ENCODE peak calls at places on chromosomes 13 and 19, in six cellular contexts. One of them, this sample, is unnamed.
A peak's percentile ranks its signal among the peaks of the same experiment; 100 is the strongest.

GRCh38 chr13:28819046-28819747 is 942 bp upstream of the MTUS2 start:
- DNase-seq in A549: peak; percentile 27
- DNase-seq in HCT116: no peak
- DNase-seq in H1: peak; percentile 76
- DNase-seq in endothelial cell of umbilical vein: peak; percentile 14
- DNase-seq in GM12878: no peak
- DNase-seq in this sample: peak; percentile 39

GRCh38 chr13:30375436-30375835 is 46.9 kb upstream of the UBE2L5 start:
- DNase-seq in H1: no peak
- DNase-seq in endothelial cell of umbilical vein: no peak
- DNase-seq in A549: no peak
- DNase-seq in GM12878: no peak
- DNase-seq in HCT116: no peak
- DNase-seq in this sample: no peak

GRCh38 chr13:101449971-101450748 is 2.3 kb upstream of the ITGBL1 start:
- DNase-seq in H1: no peak
- DNase-seq in HCT116: peak; percentile 42
- DNase-seq in A549: peak; percentile 81
- DNase-seq in endothelial cell of umbilical vein: peak; percentile 91
- DNase-seq in GM12878: no peak
- DNase-seq in this sample: no peak

GRCh38 chr19:37914908-37915307 is 7.9 kb downstream of the SIPA1L3 start:
- DNase-seq in endothelial cell of umbilical vein: no peak
- DNase-seq in HCT116: no peak
- DNase-seq in A549: no peak
- DNase-seq in H1: no peak
- DNase-seq in GM12878: peak; percentile 77
- DNase-seq in this sample: peak; percentile 54

GRCh38 chr19:4447327-4448146 is 10.1 kb downstream of the UBXN6 start:
- DNase-seq in GM12878: no peak
- DNase-seq in H1: no peak
- DNase-seq in A549: no peak
- DNase-seq in endothelial cell of umbilical vein: no peak
- DNase-seq in HCT116: no peak
- DNase-seq in this sample: no peak

GRCh38 chr13:36907801-36908200 is 12.2 kb downstream of the SMAD9 start:
- DNase-seq in GM12878: no peak
- DNase-seq in endothelial cell of umbilical vein: no peak
- DNase-seq in H1: no peak
- DNase-seq in A549: no peak
- DNase-seq in HCT116: no peak
- DNase-seq in this sample: no peak

GRCh38 chr13:112943309-112944125 is 25.5 kb upstream of the MCF2L start:
- DNase-seq in A549: peak; percentile 18
- DNase-seq in endothelial cell of umbilical vein: no peak
- DNase-seq in H1: peak; percentile 81
- DNase-seq in HCT116: no peak
- DNase-seq in GM12878: no peak
- DNase-seq in this sample: peak; percentile 56

GRCh38 chr13:91368676-91369425 is 21.4 kb downstream of the MIR17HG start:
- DNase-seq in HCT116: no peak
- DNase-seq in A549: no peak
- DNase-seq in GM12878: no peak
- DNase-seq in endothelial cell of umbilical vein: no peak
- DNase-seq in H1: no peak
- DNase-seq in this sample: no peak

GRCh38 chr13:46648166-46648607 is 95.2 kb downstream of the LRCH1 start:
- DNase-seq in HCT116: peak; percentile 8
- DNase-seq in GM12878: no peak
- DNase-seq in endothelial cell of umbilical vein: no peak
- DNase-seq in A549: peak; percentile 33
- DNase-seq in H1: no peak
- DNase-seq in this sample: peak; percentile 45

GRCh38 chr19:58305932-58306323 is 751 bp downstream of the ERVK3-1 start:
- DNase-seq in GM12878: no peak
- DNase-seq in A549: no peak
- DNase-seq in HCT116: no peak
- DNase-seq in H1: no peak
- DNase-seq in endothelial cell of umbilical vein: no peak
- DNase-seq in this sample: peak; percentile 36

GRCh38 chr19:10603084-10603872 is 16.2 kb upstream of the AP1M2 start:
- DNase-seq in GM12878: peak; percentile 70
- DNase-seq in HCT116: no peak
- DNase-seq in A549: no peak
- DNase-seq in endothelial cell of umbilical vein: peak; percentile 34
- DNase-seq in H1: peak; percentile 57
- DNase-seq in this sample: peak; percentile 89

GRCh38 chr19:44757057-44757734 is 8.7 kb downstream of the BCL3 start:
- DNase-seq in GM12878: no peak
- DNase-seq in A549: no peak
- DNase-seq in endothelial cell of umbilical vein: no peak
- DNase-seq in H1: peak; percentile 66
- DNase-seq in HCT116: no peak
- DNase-seq in this sample: no peak

GRCh38 chr19:4077800-4078683 is 11.3 kb upstream of the ZBTB7A start:
- DNase-seq in endothelial cell of umbilical vein: peak; percentile 25
- DNase-seq in HCT116: no peak
- DNase-seq in H1: no peak
- DNase-seq in A549: no peak
- DNase-seq in GM12878: no peak
- DNase-seq in this sample: peak; percentile 73

GRCh38 chr19:29113838-29114237 is 99.1 kb downstream of the UQCRFS1 start:
- DNase-seq in GM12878: no peak
- DNase-seq in H1: no peak
- DNase-seq in HCT116: no peak
- DNase-seq in A549: no peak
- DNase-seq in endothelial cell of umbilical vein: no peak
- DNase-seq in this sample: no peak

GRCh38 chr13:99979453-99980200 is 2.0 kb upstream of the ZIC2 start:
- DNase-seq in A549: peak; percentile 60
- DNase-seq in endothelial cell of umbilical vein: no peak
- DNase-seq in HCT116: no peak
- DNase-seq in H1: peak; percentile 74
- DNase-seq in GM12878: no peak
- DNase-seq in this sample: peak; percentile 79

GRCh38 chr13:41603917-41604316 is 146.6 kb downstream of the RGCC start:
- DNase-seq in GM12878: no peak
- DNase-seq in endothelial cell of umbilical vein: peak; percentile 69
- DNase-seq in A549: peak; percentile 57
- DNase-seq in HCT116: peak; percentile 29
- DNase-seq in H1: no peak
- DNase-seq in this sample: peak; percentile 10

GRCh38 chr19:51568456-51568855 is 2.6 kb upstream of the ZNF175 start:
- DNase-seq in endothelial cell of umbilical vein: no peak
- DNase-seq in A549: no peak
- DNase-seq in GM12878: no peak
- DNase-seq in HCT116: no peak
- DNase-seq in H1: no peak
- DNase-seq in this sample: no peak

GRCh38 chr19:28443361-28443760 is 769.6 kb downstream of the UQCRFS1 start:
- DNase-seq in H1: no peak
- DNase-seq in endothelial cell of umbilical vein: no peak
- DNase-seq in A549: no peak
- DNase-seq in HCT116: no peak
- DNase-seq in GM12878: no peak
- DNase-seq in this sample: no peak

GRCh38 chr13:53159439-53159838 is 130.8 kb downstream of the OLFM4 start:
- DNase-seq in A549: no peak
- DNase-seq in H1: no peak
- DNase-seq in endothelial cell of umbilical vein: no peak
- DNase-seq in GM12878: no peak
- DNase-seq in HCT116: no peak
- DNase-seq in this sample: no peak

GRCh38 chr13:102897371-102898138 is 51.7 kb downstream of the ERCC5 start:
- DNase-seq in A549: no peak
- DNase-seq in HCT116: no peak
- DNase-seq in H1: no peak
- DNase-seq in endothelial cell of umbilical vein: no peak
- DNase-seq in GM12878: no peak
- DNase-seq in this sample: no peak

GRCh38 chr13:107458269-107458668 is 757.1 kb downstream of the LIG4 start:
- DNase-seq in endothelial cell of umbilical vein: no peak
- DNase-seq in HCT116: no peak
- DNase-seq in GM12878: no peak
- DNase-seq in A549: no peak
- DNase-seq in H1: no peak
- DNase-seq in this sample: no peak

GRCh38 chr19:12126707-12127106 is 13.4 kb downstream of the ZNF20 start:
- DNase-seq in A549: no peak
- DNase-seq in H1: peak; percentile 54
- DNase-seq in GM12878: no peak
- DNase-seq in HCT116: no peak
- DNase-seq in endothelial cell of umbilical vein: no peak
- DNase-seq in this sample: peak; percentile 24
- TF ChIP-seq CTCF in A549: no peak
- TF ChIP-seq CTCF in H1: no peak
- TF ChIP-seq CTCF in GM12878: peak; percentile 31
- TF ChIP-seq CTCF in HCT116: peak; percentile 40
- TF ChIP-seq CTCF in endothelial cell of umbilical vein: peak; percentile 37
- TF ChIP-seq CTCF in this sample: peak; percentile 40

GRCh38 chr13:59671853-59672252 is 491.9 kb downstream of the DIAPH3 start:
- DNase-seq in GM12878: no peak
- DNase-seq in H1: no peak
- DNase-seq in endothelial cell of umbilical vein: peak; percentile 62
- DNase-seq in A549: no peak
- DNase-seq in HCT116: no peak
- DNase-seq in this sample: no peak
- TF ChIP-seq MAX in GM12878: no peak
- TF ChIP-seq MAX in H1: no peak
- TF ChIP-seq MAX in endothelial cell of umbilical vein: no peak
- TF ChIP-seq MAX in A549: no peak
- TF ChIP-seq MAX in HCT116: no peak
- TF ChIP-seq MAX in this sample: no peak

GRCh38 chr19:801861-802496 is 4.7 kb downstream of the PTBP1 start:
- DNase-seq in GM12878: no peak
- DNase-seq in HCT116: no peak
- DNase-seq in endothelial cell of umbilical vein: peak; percentile 57
- DNase-seq in H1: no peak
- DNase-seq in A549: no peak
- DNase-seq in this sample: no peak

GRCh38 chr19:798415-799075 is 1.3 kb downstream of the PTBP1 start:
- DNase-seq in HCT116: no peak
- DNase-seq in A549: no peak
- DNase-seq in H1: no peak
- DNase-seq in endothelial cell of umbilical vein: no peak
- DNase-seq in GM12878: no peak
- DNase-seq in this sample: peak; percentile 19

GRCh38 chr19:801030-801860 is 4.0 kb downstream of the PTBP1 start:
- DNase-seq in A549: no peak
- DNase-seq in GM12878: no peak
- DNase-seq in H1: no peak
- DNase-seq in endothelial cell of umbilical vein: peak; percentile 44
- DNase-seq in HCT116: no peak
- DNase-seq in this sample: no peak

GRCh38 chr19:799076-799881 is 2.0 kb downstream of the PTBP1 start:
- DNase-seq in H1: peak; percentile 67
- DNase-seq in GM12878: no peak
- DNase-seq in A549: no peak
- DNase-seq in HCT116: no peak
- DNase-seq in endothelial cell of umbilical vein: peak; percentile 33
- DNase-seq in this sample: peak; percentile 50

GRCh38 chr19:800360-801029 is 3.2 kb downstream of the PTBP1 start:
- DNase-seq in H1: no peak
- DNase-seq in endothelial cell of umbilical vein: peak; percentile 23
- DNase-seq in A549: no peak
- DNase-seq in GM12878: no peak
- DNase-seq in HCT116: no peak
- DNase-seq in this sample: peak; percentile 23
- TF ChIP-seq POLR2A in H1: no peak
- TF ChIP-seq POLR2A in endothelial cell of umbilical vein: no peak
- TF ChIP-seq POLR2A in A549: no peak
- TF ChIP-seq POLR2A in GM12878: peak; percentile 13
- TF ChIP-seq POLR2A in HCT116: no peak
- TF ChIP-seq POLR2A in this sample: no peak

DNA sequence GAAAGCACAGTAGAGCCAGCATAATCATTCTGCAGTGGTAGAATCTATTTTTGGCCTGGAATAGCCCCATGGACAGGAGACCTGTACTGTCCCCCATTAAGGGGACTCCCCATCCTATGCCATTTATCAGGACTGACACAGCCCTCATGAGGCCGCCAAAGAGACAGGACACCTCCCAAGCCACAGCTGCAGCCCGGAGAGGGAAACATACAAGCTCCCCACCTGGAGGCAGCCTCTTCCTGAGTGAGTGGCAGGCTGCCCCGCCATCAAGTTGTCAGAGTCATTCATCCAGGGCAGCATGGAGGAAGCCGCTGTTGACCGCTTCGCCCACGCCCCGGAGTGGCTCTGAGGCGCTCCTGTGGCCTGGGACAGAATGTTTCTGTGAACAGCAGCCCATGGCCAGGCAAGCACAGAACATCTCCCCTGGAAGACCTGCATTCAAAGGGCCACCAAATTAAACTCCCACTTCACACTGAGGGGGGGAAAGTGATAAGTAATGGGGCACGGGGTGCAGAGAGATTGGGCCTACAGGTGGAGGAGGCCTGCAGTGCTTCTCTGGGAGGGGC is 111.3 kb downstream of the ZDHHC20 start:
- DNase-seq in A549: no peak
- DNase-seq in HCT116: no peak
- DNase-seq in H1: no peak
- DNase-seq in GM12878: no peak
- DNase-seq in endothelial cell of umbilical vein: no peak
- DNase-seq in this sample: peak; percentile 21
- TF ChIP-seq CTCF in A549: no peak
- TF ChIP-seq CTCF in HCT116: no peak
- TF ChIP-seq CTCF in H1: peak; percentile 27
- TF ChIP-seq CTCF in GM12878: no peak
- TF ChIP-seq CTCF in endothelial cell of umbilical vein: no peak
- TF ChIP-seq CTCF in this sample: no peak

This sample was measured in NB4.